ENCODE peak calls at places on chromosome 22, in eight cellular contexts. N, K, J, S, G, B, R and E are unnamed samples.
A peak's percentile ranks its signal among the peaks of the same experiment; 100 is the strongest.

GRCh38 chr22:46895753-46896152 is 133.3 kb downstream of the TBC1D22A start:
- DNase-seq in K (no peak), G (no peak), R (no peak), N (no peak), S (no peak), B (no peak), J (no peak), E (no peak)

GRCh38 chr22:24112188-24112587 is 69.1 kb upstream of the SUSD2 start:
- DNase-seq in N (no peak), J (no peak), R (no peak), S (peak; percentile 7), G (no peak), K (no peak), B (no peak), E (no peak)

GRCh38 chr22:37445501-37445900 is 18.2 kb upstream of the ELFN2 start:
- DNase-seq in N (no peak), G (no peak), J (no peak), S (no peak), R (no peak), K (no peak), B (no peak), E (no peak)

GRCh38 chr22:37581534-37581933 is 1.6 kb upstream of the LGALS2 start:
- DNase-seq in J (no peak), R (no peak), N (peak; percentile 72), B (no peak), K (no peak), S (peak; percentile 54), G (no peak), E (no peak)

GRCh38 chr22:19884161-19884953 is 29.7 kb upstream of the GNB1L start:
- DNase-seq in K (peak; percentile 61), R (no peak), G (no peak), N (no peak), S (no peak), J (no peak), B (no peak), E (peak; percentile 25)

GRCh38 chr22:41524809-41525449 is 19.3 kb downstream of the POLR3H start:
- DNase-seq in K (peak; percentile 81), R (no peak), G (peak; percentile 69), J (no peak), B (no peak), N (peak; percentile 38), S (no peak), E (no peak)

GRCh38 chr22:47000888-47001287 is 238.4 kb downstream of the TBC1D22A start:
- DNase-seq in R (no peak), J (no peak), G (no peak), S (no peak), K (no peak), B (no peak), N (no peak), E (no peak)

GRCh38 chr22:27859336-27859735 is 57.8 kb upstream of the MN1 start:
- DNase-seq in S (no peak), G (no peak), K (no peak), N (no peak), B (no peak), R (no peak), J (no peak), E (no peak)

GRCh38 chr22:43897751-43898261 is 6.0 kb upstream of the PNPLA5 start:
- DNase-seq in R (no peak), B (no peak), K (no peak), G (no peak), S (peak; percentile 47), N (no peak), J (no peak), E (no peak)

GRCh38 chr22:30192427-30192826 is 54.1 kb downstream of the LIF start:
- DNase-seq in N (no peak), J (no peak), R (no peak), S (peak; percentile 80), K (no peak), B (no peak), G (no peak), E (no peak)

GRCh38 chr22:21766933-21767462 is 31.4 kb upstream of the YPEL1 start:
- DNase-seq in J (no peak), B (no peak), K (no peak), R (no peak), N (peak; percentile 29), G (peak; percentile 38), S (no peak), E (no peak)

DNA sequence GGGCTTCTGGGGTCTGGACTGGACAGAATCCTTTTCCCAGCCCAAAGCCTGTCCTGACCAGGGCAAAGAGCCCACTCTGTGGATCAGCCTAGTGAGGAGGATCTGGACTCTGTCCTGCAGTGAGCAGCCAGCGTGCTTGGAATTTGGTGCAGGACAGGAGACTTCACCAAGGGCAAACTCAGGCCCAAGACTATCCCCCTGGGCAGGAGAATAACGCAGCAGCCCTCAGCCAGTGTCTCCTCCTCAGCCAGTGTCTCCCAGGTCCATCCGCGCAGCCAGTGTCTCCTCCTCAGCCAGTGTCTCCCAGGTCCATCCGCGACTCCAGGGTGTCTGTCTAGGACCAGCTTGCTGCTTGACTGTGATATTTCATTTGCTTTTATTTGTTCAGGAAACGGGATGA is 1334.0 kb downstream of the TBC1D22A start:
- DNase-seq in S (no peak), N (no peak), G (no peak), R (no peak), J (no peak), K (peak; percentile 49), B (no peak), E (no peak)
- TF ChIP-seq CTCF in S (no peak), N (no peak), G (no peak), R (no peak), J (no peak), K (no peak), B (no peak), E (no peak)

DNA sequence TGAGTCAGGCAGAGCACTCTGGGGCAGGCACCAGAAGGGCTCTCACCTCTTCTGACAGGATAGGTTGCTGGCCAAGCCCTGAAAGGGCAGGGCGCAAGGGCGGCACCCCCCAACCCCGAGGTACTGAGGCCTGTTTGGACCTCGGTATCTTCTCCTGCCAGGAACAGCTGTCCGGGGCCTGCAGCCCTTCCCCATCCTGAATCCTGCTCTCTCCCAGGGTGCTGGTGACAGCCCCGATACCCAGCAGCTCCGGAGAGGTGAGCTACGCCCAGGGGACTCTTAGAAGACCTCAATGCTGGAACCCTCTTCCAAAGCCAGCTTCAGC is 79.1 kb downstream of the PHF21B start:
- DNase-seq in S (no peak), G (no peak), J (no peak), B (no peak), R (no peak), K (no peak), N (no peak), E (no peak)
- TF ChIP-seq CTCF in S (no peak), G (no peak), J (no peak), B (no peak), R (no peak), K (no peak), N (no peak), E (no peak)

DNA sequence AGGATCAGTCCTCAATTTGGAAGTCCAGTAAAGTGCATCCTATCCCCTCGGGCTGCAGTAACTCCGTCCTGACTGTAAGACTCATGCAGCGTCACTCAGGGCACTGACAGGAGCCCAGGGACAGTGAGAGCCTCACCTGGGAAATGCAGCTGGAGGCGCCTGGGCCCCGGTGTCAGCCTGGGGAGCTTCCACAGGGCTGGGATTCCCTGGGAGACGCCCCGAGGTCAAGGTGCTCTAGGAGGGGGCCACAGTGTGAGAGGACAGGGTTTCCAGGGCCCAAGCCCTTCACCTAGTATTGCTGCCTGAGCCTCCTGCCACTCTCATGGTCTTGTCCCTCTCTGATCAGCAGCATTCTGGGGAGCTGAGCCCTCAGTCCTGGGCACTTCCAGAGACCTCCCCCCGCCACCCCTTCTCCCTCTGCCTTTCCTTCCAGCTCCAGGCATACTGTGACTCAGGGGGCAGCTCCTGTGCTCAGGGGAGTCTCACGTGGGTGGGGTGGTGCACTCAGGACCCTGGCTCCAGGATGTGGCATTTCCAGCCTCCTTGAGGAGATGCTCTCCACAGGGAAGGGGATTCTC is 99.1 kb upstream of the IGLL5 start:
- DNase-seq in G (no peak), S (no peak), K (no peak), N (no peak), J (no peak), B (no peak), R (no peak), E (no peak)
- TF ChIP-seq CTCF in G (peak; percentile 29), S (peak; percentile 2), K (no peak), N (no peak), J (no peak), B (no peak), R (no peak), E (no peak)

DNA sequence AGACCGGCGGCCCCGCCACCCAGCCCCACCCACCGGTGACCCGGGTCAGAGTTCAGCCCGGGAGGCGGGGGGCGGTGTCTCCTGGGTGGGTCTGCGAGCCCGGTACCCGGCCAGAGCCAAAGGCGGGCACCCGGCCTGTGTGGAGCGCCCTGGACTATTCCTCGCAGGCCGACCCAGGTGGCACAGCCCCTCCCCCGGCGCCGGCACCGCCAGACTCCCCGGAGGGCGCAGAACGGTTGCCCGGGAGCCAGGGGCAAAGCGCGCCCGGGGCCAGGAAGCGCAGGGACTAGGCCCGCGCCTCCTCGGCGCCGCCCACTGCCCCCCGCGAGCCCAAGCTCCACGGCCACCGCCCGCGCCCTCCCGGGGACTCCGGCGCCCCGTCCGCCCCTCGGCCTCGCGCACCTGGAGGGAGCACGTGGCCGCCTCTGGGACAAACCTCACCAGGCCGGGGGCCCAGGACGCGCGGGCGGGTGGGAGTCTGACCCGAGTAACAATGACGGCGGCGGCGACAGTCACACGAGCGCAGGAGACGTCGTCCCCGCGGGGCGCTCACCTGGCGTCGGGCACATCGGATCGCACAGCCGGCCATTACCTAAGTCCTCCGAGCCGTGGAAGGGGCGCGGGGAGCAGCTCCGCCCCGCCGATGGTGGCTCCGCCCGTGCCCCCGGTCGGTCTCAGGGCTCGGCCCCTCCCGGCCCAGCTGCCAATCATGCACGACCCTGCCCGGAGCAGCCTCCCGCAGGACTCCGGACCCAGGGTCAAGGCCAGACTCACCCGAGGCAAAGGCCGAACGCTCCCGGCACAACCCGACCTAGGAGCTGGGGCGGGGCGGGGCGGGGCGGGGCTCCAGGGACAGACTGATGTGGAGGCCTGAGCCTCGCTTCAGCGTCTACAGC is 7.5 kb downstream of the PLXNB2 start:
- DNase-seq in R (peak; percentile 91), S (no peak), N (peak; percentile 88), K (no peak), J (peak; percentile 61), G (no peak), B (no peak), E (peak; percentile 92)
- TF ChIP-seq CTCF in R (peak; percentile 11), S (no peak), N (no peak), K (no peak), J (no peak), G (no peak), B (no peak), E (no peak)

GRCh38 chr22:48556751-48557150 is 1270.9 kb downstream of the BRD1 start:
- DNase-seq in K (no peak), J (no peak), B (no peak), R (no peak), S (no peak), N (no peak), G (no peak), E (no peak)

GRCh38 chr22:48555606-48556005 is 1272.1 kb downstream of the BRD1 start:
- DNase-seq in G (no peak), B (no peak), N (no peak), J (no peak), S (no peak), R (no peak), K (no peak), E (no peak)

GRCh38 chr22:48553694-48554308 is 1273.9 kb downstream of the BRD1 start:
- DNase-seq in N (no peak), G (no peak), R (no peak), K (no peak), B (no peak), S (no peak), J (no peak), E (no peak)

GRCh38 chr22:48553119-48553518 is 1274.6 kb downstream of the BRD1 start:
- DNase-seq in N (no peak), S (no peak), B (no peak), G (no peak), R (no peak), J (no peak), K (no peak), E (no peak)

GRCh38 chr22:48554893-48555552 is 1272.7 kb downstream of the BRD1 start:
- DNase-seq in S (peak; percentile 1), B (no peak), K (no peak), G (no peak), R (peak; percentile 68), J (peak; percentile 26), N (no peak), E (no peak)
- TF ChIP-seq CTCF in S (no peak), B (no peak), K (no peak), G (no peak), R (peak; percentile 56), J (peak; percentile 41), N (no peak), E (no peak)